ENCODE peak calls at places on chromosome 17, in eight cellular contexts. F is AG04449; W is cardiac muscle cell; Z is HFF-Myc; N is MM.1S; B is CD8-positive, alpha-beta T cell; C is body of pancreas; T is AG10803. P is an unnamed sample.

GRCh38 chr17:70084476-70084875 is 9.5 kb downstream of the KCNJ16 start:
- DNase-seq in F (no peak), W (no peak), Z (no peak), N (no peak), B (no peak), C (no peak), T (no peak), P (peak)

GRCh38 chr17:74619077-74619673 is 4.4 kb downstream of the CD300E start:
- DNase-seq in F (no peak), W (peak), Z (no peak), N (no peak), B (no peak), C (peak), T (peak), P (peak)

GRCh38 chr17:71528210-71528609 is 592.6 kb upstream of the SOX9 start:
- DNase-seq in F (no peak), W (no peak), Z (no peak), N (no peak), B (no peak), C (no peak), T (no peak), P (no peak)

GRCh38 chr17:79664925-79665738 is 54.3 kb upstream of the RBFOX3 start:
- DNase-seq in F (no peak), W (peak), Z (no peak), N (no peak), B (no peak), C (peak), T (peak), P (peak)

GRCh38 chr17:72122668-72123495 is 2.1 kb downstream of the SOX9 start:
- DNase-seq in F (no peak), W (peak), Z (no peak), N (peak), B (no peak), C (no peak), T (peak), P (peak)

GRCh38 chr17:17959520-17960361 is 12.5 kb downstream of the TOM1L2 start:
- DNase-seq in F (no peak), W (peak), Z (no peak), N (no peak), B (no peak), C (no peak), T (peak), P (peak)

GRCh38 chr17:20291853-20292252 is 175.5 kb downstream of the LGALS9B start:
- DNase-seq in F (no peak), W (no peak), Z (no peak), N (no peak), B (no peak), C (no peak), T (no peak), P (no peak)

GRCh38 chr17:47905221-47905733 is 9.2 kb downstream of the SP2 start:
- DNase-seq in F (peak), W (peak), Z (peak), N (no peak), B (no peak), C (peak), T (peak), P (peak)

GRCh38 chr17:77756846-77757610 is 201.5 kb upstream of the TNRC6C start:
- DNase-seq in F (no peak), W (no peak), Z (no peak), N (no peak), B (no peak), C (no peak), T (no peak), P (no peak)

GRCh38 chr17:42894283-42895184 is 6.1 kb upstream of the G6PC1 start:
- DNase-seq in F (no peak), W (no peak), Z (no peak), N (no peak), B (no peak), C (peak), T (no peak), P (no peak)

GRCh38 chr17:76166168-76166567 is 25.1 kb upstream of the FOXJ1 start:
- DNase-seq in F (no peak), W (no peak), Z (no peak), N (no peak), B (no peak), C (no peak), T (peak), P (peak)

GRCh38 chr17:67477687-67478086 is 100.6 kb downstream of the PITPNC1 start:
- DNase-seq in F (no peak), W (no peak), Z (no peak), N (no peak), B (peak), C (no peak), T (peak), P (peak)

GRCh38 chr17:28745052-28745776 is 1.4 kb downstream of the TRAF4 start:
- DNase-seq in F (no peak), W (peak), Z (no peak), N (peak), B (no peak), C (peak), T (peak), P (no peak)

GRCh38 chr17:28747046-28747691 is 3.4 kb downstream of the TRAF4 start:
- DNase-seq in F (no peak), W (no peak), Z (no peak), N (no peak), B (no peak), C (peak), T (no peak), P (no peak)

GRCh38 chr17:28745777-28746473 is 2.1 kb downstream of the TRAF4 start:
- DNase-seq in F (no peak), W (no peak), Z (no peak), N (no peak), B (no peak), C (peak), T (no peak), P (peak)

GRCh38 chr17:28747801-28748750 is 4.3 kb downstream of the TRAF4 start:
- DNase-seq in F (no peak), W (no peak), Z (no peak), N (no peak), B (no peak), C (peak), T (no peak), P (no peak)

DNA sequence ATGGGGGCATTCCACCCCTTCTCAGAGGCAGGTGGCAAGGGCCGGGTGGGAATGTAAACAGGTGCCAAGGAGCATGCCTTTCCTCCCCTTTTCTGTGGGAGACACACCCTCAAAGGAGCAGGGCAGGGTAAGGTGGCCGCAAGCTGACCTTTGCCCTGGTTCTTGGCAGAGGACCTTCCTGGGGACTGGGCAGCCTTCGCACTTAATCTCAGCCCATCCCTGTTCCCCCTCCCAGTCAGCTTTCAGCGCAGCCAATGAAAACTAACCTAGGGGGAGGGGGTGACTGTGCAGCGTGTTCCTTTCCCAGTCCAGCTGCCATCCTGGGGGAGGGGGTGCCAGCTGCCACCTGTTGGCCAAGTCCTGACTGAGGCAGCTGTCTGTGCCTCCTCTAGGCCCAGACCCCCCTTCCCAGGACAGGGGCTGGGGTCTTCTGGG is 2.8 kb downstream of the TRAF4 start:
- DNase-seq in F (no peak), W (no peak), Z (no peak), N (no peak), B (no peak), C (peak), T (no peak), P (no peak)
- H3K4me3 ChIP-seq in F (peak), W (no peak), Z (peak), N (no peak), B (no peak), C (no peak), T (peak), P (peak)

GRCh38 chr17:40033339-40033738 is 18.1 kb downstream of the CSF3 start:
- DNase-seq in F (no peak), W (no peak), Z (no peak), N (no peak), B (no peak), C (peak), T (no peak), P (no peak)

GRCh38 chr17:40031706-40032105 is 16.5 kb downstream of the CSF3 start:
- DNase-seq in F (no peak), W (no peak), Z (no peak), N (no peak), B (no peak), C (peak), T (no peak), P (no peak)

GRCh38 chr17:40032322-40033320 is 17.4 kb downstream of the CSF3 start:
- DNase-seq in F (no peak), W (no peak), Z (no peak), N (no peak), B (no peak), C (peak), T (no peak), P (no peak)

GRCh38 chr17:40034426-40035161 is 19.4 kb downstream of the CSF3 start:
- DNase-seq in F (no peak), W (no peak), Z (no peak), N (no peak), B (no peak), C (no peak), T (no peak), P (no peak)

DNA sequence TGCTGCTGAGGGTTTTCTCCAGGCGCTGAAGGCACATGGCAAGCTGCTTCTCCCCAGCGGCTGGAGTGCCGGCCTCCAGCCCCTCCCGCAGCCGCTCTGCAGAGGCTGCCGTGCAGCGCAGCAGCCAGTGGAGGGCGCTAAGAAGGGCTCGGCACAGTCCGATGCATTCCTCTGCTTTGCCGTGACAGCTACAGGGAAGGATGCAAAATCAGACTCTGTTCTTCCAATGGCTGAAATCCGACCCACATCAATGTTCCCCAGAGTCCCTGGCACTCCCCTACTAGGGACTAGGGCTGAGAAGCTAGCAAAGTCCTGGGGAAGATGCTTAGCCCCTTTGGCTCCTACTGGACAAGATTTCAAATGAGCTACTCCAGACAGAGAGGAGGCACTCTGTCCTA is 19.0 kb downstream of the MED24 start:
- DNase-seq in F (no peak), W (peak), Z (no peak), N (no peak), B (no peak), C (peak), T (peak), P (peak)
- TF ChIP-seq CTCF in F (peak), W (peak), Z (peak), N (peak), B (no peak), C (peak), T (peak), P (peak)

GRCh38 chr17:333626-334396 is 18.8 kb downstream of the RPH3AL start:
- DNase-seq in F (no peak), W (peak), Z (no peak), N (no peak), B (peak), C (peak), T (no peak), P (peak)
- H3K4me3 ChIP-seq in F (no peak), W (no peak), Z (no peak), N (no peak), B (no peak), C (no peak), T (no peak), P (no peak)

GRCh38 chr17:55731586-55732250 is 9.1 kb upstream of the TMEM100 start:
- DNase-seq in F (no peak), W (peak), Z (no peak), N (no peak), B (no peak), C (peak), T (peak), P (no peak)
- TF ChIP-seq CTCF in F (no peak), W (no peak), Z (no peak), N (no peak), B (no peak), C (no peak), T (no peak), P (no peak)

P was measured in foreskin fibroblast.